ENCODE peak calls at places on chromosomes 1 and 21, in nine cellular contexts. M, B, E, F, V, C, W, G and Q are unnamed samples.

GRCh38 chr21:17925900-17926299 is 106.7 kb upstream of the C21orf91 start:
- DNase-seq in M (no peak), B (no peak), E (peak; percentile 22), F (no peak), V (no peak), C (peak; percentile 25), W (no peak), G (no peak), Q (no peak)

GRCh38 chr1:46526013-46526688 is 25.3 kb downstream of the KNCN start:
- DNase-seq in M (no peak), B (no peak), E (no peak), F (no peak), V (no peak), C (peak; percentile 50), W (no peak), G (no peak), Q (no peak)

GRCh38 chr1:154155282-154155681 is 409 bp upstream of the NUP210L start:
- DNase-seq in M (no peak), B (no peak), E (peak; percentile 89), F (no peak), V (no peak), C (peak; percentile 65), W (peak; percentile 20), G (no peak), Q (peak; percentile 44)

GRCh38 chr1:19113362-19114092 is 96.5 kb downstream of the UBR4 start:
- DNase-seq in M (peak; percentile 33), B (peak; percentile 13), E (no peak), F (peak; percentile 43), V (peak; percentile 23), C (no peak), W (no peak), G (no peak), Q (no peak)

GRCh38 chr1:1081311-1082238 is 7.5 kb upstream of the RNF223 start:
- DNase-seq in M (no peak), B (no peak), E (no peak), F (no peak), V (no peak), C (peak; percentile 88), W (no peak), G (no peak), Q (peak; percentile 60)

GRCh38 chr1:17606826-17607440 is 67.4 kb downstream of the ARHGEF10L start:
- DNase-seq in M (peak; percentile 36), B (peak; percentile 43), E (peak; percentile 71), F (peak; percentile 80), V (no peak), C (peak; percentile 95), W (peak; percentile 33), G (peak; percentile 62), Q (peak; percentile 68)

GRCh38 chr1:65959896-65960295 is 167.2 kb downstream of the PDE4B start:
- DNase-seq in M (no peak), B (no peak), E (no peak), F (no peak), V (no peak), C (no peak), W (no peak), G (no peak), Q (no peak)

GRCh38 chr1:26824735-26825134 is 1.8 kb upstream of the ZDHHC18 start:
- DNase-seq in M (no peak), B (no peak), E (no peak), F (no peak), V (no peak), C (no peak), W (no peak), G (no peak), Q (no peak)

GRCh38 chr1:44068442-44068861 is 37.2 kb upstream of the SLC6A9 start:
- DNase-seq in M (no peak), B (no peak), E (peak; percentile 19), F (peak; percentile 34), V (no peak), C (no peak), W (no peak), G (no peak), Q (no peak)

GRCh38 chr1:62362061-62362951 is 43.1 kb upstream of the KANK4 start:
- DNase-seq in M (no peak), B (no peak), E (no peak), F (no peak), V (no peak), C (no peak), W (no peak), G (no peak), Q (no peak)

GRCh38 chr21:33109574-33110339 is 39.8 kb downstream of the OLIG1 start:
- DNase-seq in M (no peak), B (no peak), E (no peak), F (no peak), V (no peak), C (peak; percentile 62), W (no peak), G (no peak), Q (no peak)

GRCh38 chr21:15549671-15550070 is 180.1 kb upstream of the USP25 start:
- DNase-seq in M (no peak), B (no peak), E (no peak), F (no peak), V (no peak), C (no peak), W (no peak), G (no peak), Q (no peak)

GRCh38 chr1:92839442-92839841 is 7.6 kb downstream of the RPL5 start:
- DNase-seq in M (no peak), B (no peak), E (no peak), F (no peak), V (no peak), C (no peak), W (no peak), G (no peak), Q (no peak)

GRCh38 chr1:84301759-84302380 is 362 bp downstream of the SAMD13 start:
- DNase-seq in M (no peak), B (no peak), E (no peak), F (no peak), V (no peak), C (no peak), W (no peak), G (no peak), Q (no peak)

GRCh38 chr1:94919241-94920030 is 7.5 kb downstream of the CNN3 start:
- DNase-seq in M (no peak), B (no peak), E (no peak), F (no peak), V (no peak), C (no peak), W (no peak), G (no peak), Q (no peak)

GRCh38 chr1:106121728-106122127 is 934.7 kb upstream of the PRMT6 start:
- DNase-seq in M (no peak), B (no peak), E (no peak), F (no peak), V (no peak), C (no peak), W (no peak), G (no peak), Q (no peak)

GRCh38 chr1:67853704-67854103 is 20.4 kb upstream of the GNG12 start:
- DNase-seq in M (peak; percentile 44), B (no peak), E (peak; percentile 79), F (peak; percentile 22), V (peak; percentile 37), C (peak; percentile 82), W (no peak), G (no peak), Q (peak; percentile 75)

GRCh38 chr1:201016211-201016651 is 7.3 kb downstream of the KIF21B start:
- DNase-seq in M (no peak), B (no peak), E (peak; percentile 52), F (no peak), V (no peak), C (peak; percentile 95), W (peak; percentile 7), G (no peak), Q (no peak)

GRCh38 chr1:244815600-244816099 is 19.8 kb upstream of the COX20 start:
- DNase-seq in M (no peak), B (no peak), E (no peak), F (no peak), V (no peak), C (no peak), W (no peak), G (no peak), Q (no peak)

GRCh38 chr1:87325982-87326738 is 2.5 kb upstream of the LMO4 start:
- DNase-seq in M (no peak), B (peak; percentile 69), E (peak; percentile 51), F (peak; percentile 41), V (no peak), C (peak; percentile 80), W (no peak), G (no peak), Q (peak; percentile 39)

GRCh38 chr1:7432102-7432895 is 338.8 kb upstream of the VAMP3 start:
- DNase-seq in M (no peak), B (no peak), E (no peak), F (no peak), V (no peak), C (peak; percentile 36), W (no peak), G (no peak), Q (no peak)

GRCh38 chr1:48329489-48329888 is 107.0 kb downstream of the SLC5A9 start:
- DNase-seq in M (no peak), B (no peak), E (no peak), F (no peak), V (no peak), C (no peak), W (peak; percentile 55), G (no peak), Q (no peak)
- TF ChIP-seq CTCF in M (no peak), B (no peak), E (no peak), F (no peak), V (no peak), C (no peak), W (no peak), G (no peak), Q (no peak)

DNA sequence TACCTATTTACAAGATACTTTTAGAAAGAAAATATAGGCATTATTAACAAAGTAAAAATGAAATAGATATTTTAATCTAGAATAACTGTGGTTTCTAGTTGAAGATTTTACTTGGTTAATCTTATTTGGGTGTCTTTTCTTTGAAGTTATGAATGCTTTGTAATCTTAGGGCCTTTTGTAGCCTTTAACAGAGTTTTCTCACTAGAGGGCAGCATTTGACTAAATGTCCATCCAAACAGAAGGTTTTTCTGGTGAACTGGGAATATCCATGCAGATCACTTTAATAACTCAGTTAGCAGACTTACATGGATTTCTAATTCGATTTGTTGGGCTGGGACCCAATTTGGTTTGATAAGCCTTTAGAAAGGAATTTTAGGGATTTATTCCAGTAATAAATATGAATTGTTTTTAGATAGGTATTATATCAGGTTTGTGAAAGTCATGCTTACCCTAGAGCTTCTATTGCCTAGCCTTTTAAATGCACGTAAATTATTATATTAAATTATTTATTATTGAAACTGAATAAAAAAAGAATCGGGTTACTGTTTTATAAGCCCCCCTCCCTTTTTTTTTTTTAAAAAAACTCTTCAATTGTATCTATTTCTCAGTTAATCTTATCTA is 119.7 kb downstream of the ZNF326 start:
- DNase-seq in M (peak; percentile 56), B (peak; percentile 51), E (peak; percentile 49), F (peak; percentile 20), V (peak; percentile 23), C (no peak), W (peak; percentile 13), G (no peak), Q (no peak)
- TF ChIP-seq CTCF in M (peak; percentile 53), B (peak; percentile 77), E (peak; percentile 69), F (peak; percentile 54), V (peak; percentile 73), C (peak; percentile 65), W (peak; percentile 75), G (peak; percentile 57), Q (peak; percentile 73)

GRCh38 chr1:81921851-81922462 is 121.2 kb downstream of the ADGRL2 start:
- DNase-seq in M (no peak), B (no peak), E (no peak), F (no peak), V (no peak), C (peak; percentile 31), W (no peak), G (no peak), Q (no peak)
- TF ChIP-seq CTCF in M (no peak), B (no peak), E (no peak), F (no peak), V (no peak), C (no peak), W (no peak), G (no peak), Q (no peak)

GRCh38 chr1:211258756-211259595 is at the start of gene RCOR3:
- DNase-seq in M (peak; percentile 72), B (peak; percentile 62), E (peak; percentile 94), F (peak; percentile 90), V (no peak), C (peak; percentile 95), W (peak; percentile 73), G (peak; percentile 88), Q (peak; percentile 96)
- TF ChIP-seq CTCF in M (peak; percentile 33), B (peak; percentile 85), E (peak; percentile 55), F (peak; percentile 79), V (peak; percentile 68), C (peak; percentile 28), W (peak; percentile 54), G (peak; percentile 72), Q (peak; percentile 61)